ENCODE peak calls at places on chromosomes 1 and 21, in ten cellular contexts. Y, M, T, N, S, P, Q, K, F and U are unnamed samples.

GRCh38 chr1:118204648-118205047 is 19.6 kb upstream of the SPAG17 start:
- DNase-seq in T (no peak), N (peak), Y (no peak), Q (no peak), F (no peak), S (no peak), K (no peak), P (no peak), M (no peak), U (no peak)

GRCh38 chr1:219177363-219177762 is 3.7 kb downstream of the LYPLAL1 start:
- DNase-seq in F (no peak), N (no peak), T (no peak), M (no peak), Q (no peak), P (no peak), K (no peak), Y (no peak), S (no peak), U (no peak)

GRCh38 chr21:37032877-37033471 is 26.5 kb downstream of the RIPPLY3 start:
- DNase-seq in M (peak), N (no peak), P (no peak), Y (no peak), Q (no peak), S (no peak), K (peak), F (no peak), T (no peak), U (no peak)

GRCh38 chr21:35414511-35415139 is 365.5 kb upstream of the RUNX1 start:
- DNase-seq in M (peak), N (no peak), S (no peak), Q (no peak), F (no peak), P (no peak), K (no peak), T (no peak), Y (no peak), U (no peak)

GRCh38 chr1:248821101-248821500 is 4.6 kb downstream of the SH3BP5L start:
- DNase-seq in Y (no peak), T (peak), N (no peak), F (no peak), S (no peak), Q (no peak), M (peak), P (no peak), K (peak), U (no peak)

GRCh38 chr1:209873067-209873810 is 45.5 kb downstream of the UTP25 start:
- DNase-seq in Q (no peak), K (no peak), T (no peak), S (no peak), M (peak), F (no peak), P (no peak), N (no peak), Y (no peak), U (no peak)

GRCh38 chr1:4021153-4021894 is 121.3 kb upstream of the C1orf174 start:
- DNase-seq in P (no peak), Y (no peak), M (no peak), Q (no peak), S (no peak), F (no peak), N (no peak), T (no peak), K (no peak), U (no peak)

GRCh38 chr1:170618418-170618817 is 45.5 kb upstream of the PRRX1 start:
- DNase-seq in T (no peak), S (no peak), F (no peak), M (no peak), P (no peak), N (no peak), Q (no peak), Y (no peak), K (no peak), U (no peak)

GRCh38 chr1:116874622-116875277 is 35.0 kb upstream of the PTGFRN start:
- DNase-seq in M (no peak), K (no peak), P (no peak), T (peak), F (no peak), N (no peak), Y (no peak), Q (no peak), S (no peak), U (no peak)

DNA sequence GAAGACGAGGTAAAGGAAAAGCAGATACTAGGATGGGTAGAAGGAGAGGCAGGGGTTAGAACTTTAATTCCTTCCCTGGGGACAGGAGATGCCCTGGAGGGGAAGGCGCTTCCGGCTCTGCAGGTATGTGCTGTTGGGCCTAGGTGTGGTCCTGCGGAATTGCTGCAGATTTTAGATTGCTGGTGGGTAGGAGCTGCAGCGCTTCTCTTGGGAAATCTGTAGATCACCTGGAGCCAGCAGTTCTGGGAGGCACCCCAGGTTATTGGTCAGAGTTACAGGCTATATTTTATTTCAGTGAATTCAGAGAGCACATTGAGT is 1.1 kb downstream of the MGST3 start:
- DNase-seq in P (no peak), S (no peak), Y (no peak), M (no peak), K (no peak), T (no peak), Q (peak), N (no peak), F (no peak), U (no peak)
- H3K27ac ChIP-seq in P (peak), S (peak), Y (peak), M (peak), K (peak), T (no peak), Q (peak), N (peak), F (peak), U (peak)

GRCh38 chr1:149886396-149887195 is 12.8 kb upstream of the BOLA1 start:
- DNase-seq in Y (peak), P (peak), Q (peak), N (peak), S (peak), M (peak), F (peak), K (peak), T (peak), U (peak)
- TF ChIP-seq POLR2A in Y (peak), P (peak), Q (peak), N (peak), S (peak), M (peak), F (peak), K (peak), T (peak), U (peak)

GRCh38 chr1:173407846-173408245 is 69.3 kb upstream of the PRDX6 start:
- DNase-seq in S (no peak), M (no peak), K (no peak), Q (no peak), N (no peak), P (no peak), Y (no peak), F (no peak), T (no peak), U (no peak)

GRCh38 chr1:173403996-173404395 is 73.1 kb upstream of the PRDX6 start:
- DNase-seq in Y (no peak), P (no peak), N (no peak), K (no peak), F (no peak), T (no peak), Q (no peak), S (no peak), M (no peak), U (no peak)

GRCh38 chr1:173405758-173406344 is 71.3 kb upstream of the PRDX6 start:
- DNase-seq in S (no peak), F (no peak), M (peak), P (no peak), K (no peak), N (no peak), Q (no peak), T (no peak), Y (no peak), U (no peak)

GRCh38 chr1:173406783-173407230 is 70.3 kb upstream of the PRDX6 start:
- DNase-seq in M (no peak), N (no peak), Q (peak), T (no peak), Y (no peak), P (no peak), K (no peak), F (no peak), S (no peak), U (no peak)

DNA sequence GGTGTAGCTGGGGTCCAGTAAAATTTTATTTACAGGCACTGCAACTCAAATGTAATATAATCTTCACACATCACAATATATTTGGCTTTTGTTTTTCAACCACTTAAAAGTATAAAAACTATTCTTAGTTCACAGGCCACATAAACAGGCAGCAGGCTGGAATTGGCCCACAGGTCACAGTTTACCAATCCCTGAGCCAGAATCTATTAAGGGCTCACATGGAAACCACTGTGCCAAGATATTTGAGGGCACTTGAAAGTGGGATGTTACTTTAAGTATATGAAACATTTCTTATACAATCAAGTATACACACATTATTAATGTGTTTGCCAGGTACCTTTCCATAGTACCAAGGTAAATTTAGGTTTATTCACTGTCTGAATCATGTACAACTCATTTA is 71.9 kb upstream of the PRDX6 start:
- DNase-seq in P (no peak), Y (no peak), K (no peak), S (no peak), F (no peak), N (no peak), M (no peak), Q (no peak), T (no peak), U (no peak)
- H3K27ac ChIP-seq in P (no peak), Y (no peak), K (no peak), S (no peak), F (no peak), N (no peak), M (no peak), Q (no peak), T (no peak), U (no peak)

DNA sequence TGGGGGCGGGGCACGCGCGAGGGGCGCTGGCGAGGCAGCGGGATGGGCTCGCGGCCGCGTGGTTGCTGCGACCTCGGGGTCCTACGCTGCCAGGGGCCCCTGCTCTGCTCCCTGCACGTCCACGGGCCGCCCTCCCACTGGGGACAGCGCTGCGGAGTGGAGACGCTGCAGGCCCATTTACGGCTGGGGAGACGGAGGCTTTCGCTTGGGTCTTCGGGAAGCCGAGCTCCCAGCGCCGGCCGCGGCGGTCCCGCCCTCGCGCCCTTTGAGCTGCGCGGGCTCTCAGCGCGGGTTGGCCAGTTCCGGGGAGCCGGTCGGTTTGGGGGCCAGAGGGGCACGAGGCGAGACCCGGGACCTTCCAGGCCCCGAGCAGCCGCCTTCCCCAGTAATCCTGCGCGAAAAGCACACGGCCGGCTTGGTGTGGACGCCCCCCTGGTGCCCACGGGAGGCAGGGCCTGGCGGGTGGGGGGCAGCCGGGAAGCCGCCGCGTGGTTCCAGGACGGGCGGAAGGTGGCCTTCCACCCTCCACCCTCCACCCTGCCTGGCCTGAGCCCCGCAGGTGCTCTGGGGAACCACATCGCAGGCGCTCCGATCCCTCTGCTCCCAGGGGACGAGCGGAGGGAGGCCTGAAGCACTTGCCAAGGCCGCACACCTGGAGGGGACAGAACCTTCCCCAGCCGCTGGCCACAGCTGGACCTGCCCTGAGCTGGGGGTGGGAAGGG is 570 bp upstream of the PEX10 start:
- DNase-seq in S (peak), P (no peak), Q (peak), T (peak), F (no peak), Y (no peak), M (peak), K (peak), N (no peak), U (no peak)
- TF ChIP-seq POLR2A in S (no peak), P (peak), Q (peak), T (no peak), F (no peak), Y (no peak), M (no peak), K (peak), N (no peak), U (no peak)

DNA sequence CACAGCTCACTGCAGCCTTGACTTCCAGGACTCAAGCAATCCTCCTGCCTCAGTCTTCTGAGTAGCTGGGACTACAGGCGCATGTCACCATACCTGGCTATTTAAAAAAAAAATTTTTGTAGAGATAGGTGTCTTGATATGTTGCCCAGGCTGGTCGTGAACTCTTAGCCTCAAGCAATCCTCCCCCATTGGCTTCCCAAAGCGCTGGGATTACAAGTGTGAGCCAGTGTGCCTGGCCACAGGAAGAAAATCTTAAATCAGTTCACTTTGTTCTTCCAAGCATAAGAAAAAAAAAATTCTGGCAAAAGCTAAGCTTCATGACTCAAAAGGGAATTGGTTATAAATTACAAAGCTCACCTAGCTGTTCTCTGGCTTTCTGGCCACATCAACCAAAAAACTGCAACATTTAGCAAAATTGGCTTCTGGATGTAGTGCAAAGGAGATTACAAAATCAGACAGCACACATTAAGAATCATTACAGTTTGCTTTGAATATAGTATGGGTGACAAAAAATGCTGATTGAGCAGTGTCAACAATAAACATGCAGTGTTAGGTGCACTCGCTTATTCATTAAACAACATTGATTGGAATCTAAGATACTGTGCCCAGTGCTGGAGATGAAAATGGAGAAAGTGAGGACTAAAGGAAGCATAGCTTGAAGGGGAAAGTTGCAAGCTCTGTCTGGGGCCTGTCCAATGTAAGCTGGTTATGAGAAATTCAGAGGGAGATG is 76.7 kb downstream of the KCTD3 start:
- DNase-seq in F (no peak), N (no peak), M (no peak), Y (no peak), T (no peak), Q (no peak), S (no peak), P (peak), K (no peak), U (no peak)
- H3K27ac ChIP-seq in F (no peak), N (no peak), M (no peak), Y (no peak), T (no peak), Q (no peak), S (no peak), P (peak), K (no peak), U (no peak)

GRCh38 chr1:151909167-151910149 is at the start of gene THEM4:
- DNase-seq in Y (peak), Q (peak), T (peak), N (peak), M (peak), S (peak), P (peak), F (peak), K (peak), U (peak)
- TF ChIP-seq POLR2A in Y (peak), Q (peak), T (peak), N (peak), M (peak), S (no peak), P (peak), F (no peak), K (peak), U (peak)

GRCh38 chr1:235325854-235326253 is 2.1 kb downstream of the ARID4B start:
- DNase-seq in T (no peak), K (no peak), S (no peak), F (no peak), Y (no peak), Q (no peak), P (no peak), M (no peak), N (no peak), U (no peak)
- H3K27ac ChIP-seq in T (no peak), K (no peak), S (no peak), F (no peak), Y (no peak), Q (peak), P (no peak), M (no peak), N (peak), U (no peak)

GRCh38 chr1:95071539-95071938 is 1.2 kb downstream of the ALG14 start:
- DNase-seq in T (no peak), N (no peak), P (no peak), M (no peak), Q (no peak), K (no peak), F (no peak), Y (no peak), S (no peak), U (no peak)

GRCh38 chr1:95073446-95073845 is 695 bp upstream of the ALG14 start:
- DNase-seq in P (no peak), K (no peak), N (no peak), F (no peak), S (no peak), Y (no peak), Q (no peak), M (no peak), T (no peak), U (no peak)

GRCh38 chr1:95069711-95070093 is 3.0 kb downstream of the ALG14 start:
- DNase-seq in P (no peak), F (no peak), K (no peak), Q (peak), Y (no peak), N (no peak), S (no peak), M (no peak), T (no peak), U (no peak)

GRCh38 chr1:95072117-95072516 is 634 bp downstream of the ALG14 start:
- DNase-seq in F (no peak), Y (no peak), P (no peak), K (no peak), Q (peak), S (no peak), M (no peak), N (no peak), T (no peak), U (no peak)

DNA sequence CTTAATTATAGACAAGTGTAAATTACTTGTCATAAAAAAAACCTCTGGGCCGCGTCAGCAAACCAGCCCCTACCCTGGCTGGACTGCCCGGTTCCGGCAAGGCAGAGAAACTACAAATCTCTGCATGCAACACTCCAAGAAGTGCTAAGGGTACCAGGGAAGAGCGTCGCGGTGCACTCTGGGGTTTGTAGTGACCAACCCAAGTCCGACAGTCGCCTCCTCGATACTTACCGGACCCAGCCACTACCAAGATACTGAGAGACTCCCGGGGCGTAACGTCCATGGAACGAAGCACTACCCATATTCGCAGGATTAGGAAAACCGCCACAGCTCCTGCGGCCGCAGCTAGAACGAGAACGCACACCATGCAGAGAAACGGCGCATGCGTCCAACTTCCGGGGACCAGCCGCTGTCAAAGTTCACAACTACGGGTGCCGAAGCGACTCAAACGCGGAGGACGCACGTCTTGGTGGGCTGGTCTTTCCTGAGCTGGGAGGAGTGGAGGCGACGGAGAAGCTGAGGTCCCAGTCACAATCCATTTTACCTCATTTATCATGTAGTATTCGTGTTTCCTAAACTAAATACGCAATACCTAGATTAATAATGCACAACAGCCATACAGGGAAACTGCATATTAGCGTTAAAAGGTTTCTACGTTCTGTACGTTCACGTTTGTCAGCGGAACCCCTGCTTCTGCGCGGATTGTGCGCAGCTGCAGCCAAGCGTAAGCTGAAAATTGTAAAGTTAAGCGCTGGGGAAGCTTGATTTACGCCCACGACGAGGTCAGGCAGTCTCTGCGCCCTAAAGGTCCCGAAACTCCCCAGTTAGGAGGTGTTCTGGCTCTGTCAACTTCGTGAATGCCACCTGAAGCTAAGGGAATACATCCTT is at the start of gene ALG14:
- DNase-seq in Y (peak), N (peak), F (peak), M (peak), K (peak), T (peak), S (peak), P (peak), Q (peak), U (peak)
- TF ChIP-seq POLR2A in Y (peak), N (peak), F (peak), M (peak), K (peak), T (peak), S (no peak), P (peak), Q (peak), U (peak)

GRCh38 chr1:227532019-227532619 is 31.2 kb upstream of the ZNF678 start:
- DNase-seq in P (no peak), Y (no peak), K (no peak), S (no peak), M (no peak), T (no peak), F (no peak), N (no peak), Q (no peak), U (no peak)
- H3K27ac ChIP-seq in P (no peak), Y (no peak), K (no peak), S (no peak), M (no peak), T (no peak), F (no peak), N (no peak), Q (no peak), U (no peak)